ENCODE peak calls at places on chromosomes 11 and 22, in nine cellular contexts. M is globus pallidus; B is NCI-H2029; Z is HAP-1; N is stimulated activated CD4-positive, alpha-beta T cell treated with anti-CD3 and anti-CD28 coated beads, Interleukin-12 subunit alpha, Interleukin-12 subunit beta, amount 100 ng/mL, for 4 hours; S is Peyer's patch; U is RCC 7860; E is glutamatergic neuron; G is Caki2. Y is an unnamed sample.

GRCh38 chr11:2549876-2550605 is 105.2 kb downstream of the KCNQ1 start:
- DNase-seq in M (no peak), B (no peak), Z (no peak), N (no peak), S (peak; percentile 39), U (no peak), E (peak; percentile 10), G (no peak), Y (no peak)

GRCh38 chr11:77672276-77672675 is 34.7 kb upstream of the CLNS1A start:
- DNase-seq in M (no peak), B (no peak), Z (no peak), N (no peak), S (no peak), U (peak; percentile 37), E (no peak), G (no peak), Y (no peak)

GRCh38 chr11:82864268-82864667 is 36.0 kb downstream of the PRCP start:
- DNase-seq in M (peak; percentile 85), B (no peak), Z (peak; percentile 66), N (no peak), S (peak; percentile 63), U (peak; percentile 8), E (peak; percentile 53), G (peak; percentile 59), Y (no peak)

GRCh38 chr22:40727607-40728325 is 48.5 kb downstream of the MCHR1 start:
- DNase-seq in M (no peak), B (no peak), Z (peak; percentile 28), N (no peak), S (no peak), U (no peak), E (no peak), G (no peak), Y (no peak)

GRCh38 chr22:17104336-17104935 is 16.7 kb downstream of the TMEM121B start:
- DNase-seq in M (no peak), B (no peak), Z (no peak), N (no peak), S (peak; percentile 31), U (no peak), E (no peak), G (no peak), Y (no peak)

GRCh38 chr22:26903030-26903856 is 245.9 kb downstream of the MIAT start:
- DNase-seq in M (no peak), B (no peak), Z (peak; percentile 24), N (no peak), S (peak; percentile 59), U (no peak), E (peak; percentile 31), G (no peak), Y (no peak)

GRCh38 chr11:1530686-1531256 is 41.3 kb downstream of the DUSP8 start:
- DNase-seq in M (no peak), B (no peak), Z (no peak), N (no peak), S (no peak), U (no peak), E (peak; percentile 13), G (no peak), Y (no peak)

GRCh38 chr22:26461188-26461810 is 22.3 kb downstream of the HPS4 start:
- DNase-seq in M (peak; percentile 16), B (peak; percentile 19), Z (peak; percentile 78), N (peak; percentile 60), S (peak; percentile 70), U (peak; percentile 25), E (peak; percentile 91), G (peak; percentile 50), Y (no peak)

GRCh38 chr11:111334495-111335123 is 36.3 kb downstream of the POU2AF3 start:
- DNase-seq in M (no peak), B (peak; percentile 90), Z (no peak), N (no peak), S (no peak), U (no peak), E (no peak), G (no peak), Y (no peak)

GRCh38 chr11:118917488-118918127 is 8.1 kb downstream of the BCL9L start:
- DNase-seq in M (no peak), B (no peak), Z (no peak), N (no peak), S (peak; percentile 89), U (peak; percentile 60), E (no peak), G (peak; percentile 85), Y (no peak)

GRCh38 chr11:114163830-114164401 is 104.4 kb downstream of the ZBTB16 start:
- DNase-seq in M (peak; percentile 73), B (no peak), Z (no peak), N (no peak), S (no peak), U (no peak), E (no peak), G (no peak), Y (no peak)

GRCh38 chr11:134476435-134477021 is 64.5 kb upstream of the B3GAT1 start:
- DNase-seq in M (no peak), B (no peak), Z (no peak), N (no peak), S (peak; percentile 12), U (no peak), E (no peak), G (peak; percentile 4), Y (no peak)

GRCh38 chr11:3849297-3849874 is 6.1 kb upstream of the STIM1 start:
- DNase-seq in M (no peak), B (no peak), Z (peak; percentile 19), N (no peak), S (no peak), U (peak; percentile 9), E (no peak), G (peak; percentile 39), Y (no peak)

GRCh38 chr11:8060146-8060719 is 20.8 kb upstream of the TUB start:
- DNase-seq in M (no peak), B (no peak), Z (no peak), N (no peak), S (no peak), U (no peak), E (no peak), G (no peak), Y (no peak)

GRCh38 chr11:58024601-58025091 is 965 bp downstream of the OR9Q1 start:
- DNase-seq in M (no peak), B (peak; percentile 87), Z (no peak), N (no peak), S (peak; percentile 78), U (peak; percentile 76), E (no peak), G (peak; percentile 44), Y (no peak)

GRCh38 chr11:10181811-10182210 is 112.2 kb downstream of the SBF2 start:
- DNase-seq in M (no peak), B (no peak), Z (peak; percentile 23), N (no peak), S (no peak), U (peak; percentile 47), E (no peak), G (peak; percentile 12), Y (no peak)

GRCh38 chr22:28172948-28173360 is 253.9 kb upstream of the PITPNB start:
- DNase-seq in M (no peak), B (peak; percentile 52), Z (no peak), N (no peak), S (no peak), U (no peak), E (no peak), G (peak; percentile 56), Y (no peak)

GRCh38 chr11:86209806-86210657 is 34.5 kb upstream of the EED start:
- DNase-seq in M (no peak), B (no peak), Z (no peak), N (no peak), S (no peak), U (no peak), E (no peak), G (no peak), Y (no peak)

GRCh38 chr22:25475554-25476022 is 88.9 kb upstream of the GRK3 start:
- DNase-seq in M (peak; percentile 38), B (peak; percentile 91), Z (peak; percentile 55), N (no peak), S (no peak), U (peak; percentile 38), E (no peak), G (peak; percentile 99), Y (no peak)

GRCh38 chr11:120548682-120549209 is 37.2 kb downstream of the GRIK4 start:
- DNase-seq in M (no peak), B (no peak), Z (no peak), N (no peak), S (no peak), U (peak; percentile 39), E (peak; percentile 65), G (peak; percentile 8), Y (no peak)

GRCh38 chr11:46391578-46392420 is at the start of gene CHRM4:
- DNase-seq in M (no peak), B (peak; percentile 48), Z (peak; percentile 52), N (no peak), S (peak; percentile 81), U (no peak), E (peak; percentile 80), G (peak; percentile 52), Y (no peak)

GRCh38 chr11:57309106-57310059 is 15.4 kb downstream of the TNKS1BP1 start:
- DNase-seq in M (no peak), B (no peak), Z (no peak), N (no peak), S (peak; percentile 43), U (no peak), E (no peak), G (no peak), Y (no peak)

GRCh38 chr11:120996973-120997372 is 26.9 kb upstream of the TBCEL start:
- DNase-seq in M (no peak), B (no peak), Z (no peak), N (no peak), S (no peak), U (no peak), E (no peak), G (no peak), Y (no peak)

GRCh38 chr22:25363474-25363873 is 144.0 kb downstream of the CRYBB2 start:
- DNase-seq in M (no peak), B (no peak), Z (no peak), N (no peak), S (no peak), U (no peak), E (peak; percentile 12), G (no peak), Y (no peak)

GRCh38 chr11:89436071-89436470 is 55.1 kb downstream of the NOX4 start:
- DNase-seq in M (no peak), B (no peak), Z (no peak), N (no peak), S (no peak), U (no peak), E (no peak), G (no peak), Y (no peak)

GRCh38 chr22:20424553-20424936 is 13.1 kb downstream of the SCARF2 start:
- DNase-seq in M (no peak), B (no peak), Z (no peak), N (no peak), S (no peak), U (no peak), E (no peak), G (no peak), Y (no peak)

GRCh38 chr22:34067031-34067430 is 146.8 kb upstream of the LARGE1 start:
- DNase-seq in M (no peak), B (no peak), Z (no peak), N (no peak), S (no peak), U (no peak), E (no peak), G (no peak), Y (no peak)

Y was measured in iPS DF 19.7.